ENCODE peak calls at places on chromosomes 2 and 18, in seven cellular contexts. M, S, C, Q, J, V and Z are unnamed samples. For H3K9me2, the result is how much of the 10 kb centered on the place peaks cover.

GRCh38 chr2:109513749-109514588 is 99.8 kb downstream of the SEPTIN10 start:
- DNase-seq in M (no peak), S (peak), C (no peak), Q (no peak), J (peak), V (peak), Z (no peak)

GRCh38 chr18:48408727-48409590 is at the start of gene ZBTB7C:
- DNase-seq in M (peak), S (peak), C (no peak), Q (no peak), J (peak), V (no peak), Z (peak)

GRCh38 chr2:216857131-216857550 is 2.7 kb downstream of the TNP1 start:
- DNase-seq in M (no peak), S (peak), C (no peak), Q (no peak), J (no peak), V (peak), Z (no peak)

GRCh38 chr2:86661333-86661732 is 37.7 kb upstream of the RNF103 start:
- DNase-seq in M (peak), S (no peak), C (peak), Q (peak), J (no peak), V (no peak), Z (no peak)

GRCh38 chr2:85678794-85679672 is 11.0 kb upstream of the SFTPB start:
- DNase-seq in M (peak), S (peak), C (peak), Q (peak), J (peak), V (peak), Z (peak)

GRCh38 chr2:167133614-167134013 is 245.3 kb downstream of the XIRP2 start:
- DNase-seq in M (no peak), S (no peak), C (no peak), Q (no peak), J (no peak), V (no peak), Z (no peak)

GRCh38 chr2:183505911-183506310 is 381.7 kb downstream of the NUP35 start:
- DNase-seq in M (no peak), S (no peak), C (no peak), Q (no peak), J (no peak), V (no peak), Z (no peak)

GRCh38 chr18:51135795-51136194 is 61.7 kb downstream of the MEX3C start:
- DNase-seq in M (peak), S (no peak), C (peak), Q (peak), J (no peak), V (peak), Z (no peak)

GRCh38 chr2:181457741-181458425 is 697 bp downstream of the ITGA4 start:
- DNase-seq in M (peak), S (peak), C (peak), Q (no peak), J (peak), V (no peak), Z (peak)

GRCh38 chr2:234142530-234142929 is 92.0 kb downstream of the SPP2 start:
- DNase-seq in M (no peak), S (peak), C (no peak), Q (no peak), J (no peak), V (peak), Z (no peak)

GRCh38 chr2:150916997-150917396 is 344.7 kb downstream of the RBM43 start:
- DNase-seq in M (no peak), S (peak), C (no peak), Q (no peak), J (no peak), V (peak), Z (no peak)

GRCh38 chr2:101185085-101185484 is 33.9 kb upstream of the TBC1D8 start:
- DNase-seq in M (no peak), S (no peak), C (no peak), Q (no peak), J (no peak), V (no peak), Z (no peak)

GRCh38 chr2:107645586-107645985 is 181.1 kb upstream of the RGPD4 start:
- DNase-seq in M (no peak), S (no peak), C (no peak), Q (no peak), J (no peak), V (no peak), Z (no peak)

GRCh38 chr2:101362316-101362715 is 25.0 kb downstream of the CREG2 start:
- DNase-seq in M (no peak), S (no peak), C (no peak), Q (no peak), J (no peak), V (no peak), Z (no peak)

GRCh38 chr2:152407204-152407721 is 72.3 kb downstream of the FMNL2 start:
- DNase-seq in M (peak), S (peak), C (no peak), Q (no peak), J (peak), V (no peak), Z (peak)

GRCh38 chr2:231900486-231900942 is 25.7 kb downstream of the NPPC start:
- DNase-seq in M (peak), S (peak), C (peak), Q (peak), J (peak), V (peak), Z (peak)

GRCh38 chr2:12433641-12433990 is 283.1 kb upstream of the TRIB2 start:
- DNase-seq in M (peak), S (no peak), C (no peak), Q (no peak), J (no peak), V (peak), Z (no peak)

GRCh38 chr2:236742936-236743622 is 173.5 kb downstream of the ACKR3 start:
- DNase-seq in M (no peak), S (no peak), C (no peak), Q (no peak), J (no peak), V (no peak), Z (no peak)

GRCh38 chr2:242075163-242075562 is 205.6 kb downstream of the RTP5 start:
- DNase-seq in M (no peak), S (peak), C (no peak), Q (peak), J (no peak), V (no peak), Z (no peak)

GRCh38 chr2:100198461-100199230 is 56.3 kb upstream of the AFF3 start:
- DNase-seq in M (no peak), S (no peak), C (no peak), Q (no peak), J (no peak), V (peak), Z (no peak)

GRCh38 chr2:241500431-241500975 is 7.9 kb downstream of the STK25 start:
- DNase-seq in M (no peak), S (no peak), C (no peak), Q (no peak), J (peak), V (no peak), Z (no peak)

GRCh38 chr2:102181919-102182635 is 4.7 kb upstream of the IL1RL2 start:
- DNase-seq in M (no peak), S (no peak), C (no peak), Q (no peak), J (no peak), V (no peak), Z (no peak)

GRCh38 chr2:101949304-101949703 is 42.5 kb upstream of the IL1R2 start:
- DNase-seq in M (no peak), S (peak), C (no peak), Q (no peak), J (no peak), V (peak), Z (no peak)

GRCh38 chr2:119758881-119759450 is 756 bp upstream of the PTPN4 start:
- DNase-seq in M (peak), S (no peak), C (no peak), Q (no peak), J (no peak), V (no peak), Z (no peak)

GRCh38 chr2:178064051-178064450 is 8.5 kb downstream of the PDE11A start:
- DNase-seq in M (no peak), S (no peak), C (no peak), Q (no peak), J (no peak), V (no peak), Z (no peak)

GRCh38 chr18:47968721-47969120 is 38.3 kb upstream of the SMAD2 start:
- DNase-seq in M (no peak), S (peak), C (no peak), Q (no peak), J (no peak), V (peak), Z (no peak)

GRCh38 chr2:18178736-18179349 is 300.4 kb downstream of the KCNS3 start:
- DNase-seq in M (peak), S (peak), C (peak), Q (peak), J (peak), V (peak), Z (peak)

GRCh38 chr2:25821225-25822056 is 56.8 kb downstream of the ASXL2 start:
- DNase-seq in M (no peak), S (no peak), C (no peak), Q (no peak), J (no peak), V (peak), Z (no peak)

GRCh38 chr2:42853571-42854206 is 61.3 kb upstream of the HAAO start:
- DNase-seq in M (no peak), S (no peak), C (no peak), Q (no peak), J (no peak), V (no peak), Z (no peak)

GRCh38 chr2:208156439-208156838 is 7.0 kb downstream of the CRYGA start:
- DNase-seq in M (no peak), S (no peak), C (no peak), Q (no peak), J (no peak), V (no peak), Z (no peak)

GRCh38 chr2:174771631-174772491 is 7.6 kb upstream of the CHRNA1 start:
- DNase-seq in M (peak), S (peak), C (peak), Q (peak), J (peak), V (peak), Z (peak)

GRCh38 chr18:78980777-78981651 is 1.4 kb downstream of the SALL3 start:
- DNase-seq in M (peak), S (no peak), C (no peak), Q (no peak), J (no peak), V (no peak), Z (no peak)

GRCh38 chr18:78981652-78981955 is 2.0 kb downstream of the SALL3 start:
- DNase-seq in M (peak), S (no peak), C (no peak), Q (no peak), J (no peak), V (no peak), Z (no peak)

GRCh38 chr18:78979682-78980278 is at the start of gene SALL3:
- DNase-seq in M (peak), S (no peak), C (no peak), Q (no peak), J (peak), V (no peak), Z (no peak)

GRCh38 chr18:78979058-78979680 is 449 bp upstream of the SALL3 start:
- DNase-seq in M (peak), S (peak), C (no peak), Q (no peak), J (peak), V (no peak), Z (no peak)

DNA sequence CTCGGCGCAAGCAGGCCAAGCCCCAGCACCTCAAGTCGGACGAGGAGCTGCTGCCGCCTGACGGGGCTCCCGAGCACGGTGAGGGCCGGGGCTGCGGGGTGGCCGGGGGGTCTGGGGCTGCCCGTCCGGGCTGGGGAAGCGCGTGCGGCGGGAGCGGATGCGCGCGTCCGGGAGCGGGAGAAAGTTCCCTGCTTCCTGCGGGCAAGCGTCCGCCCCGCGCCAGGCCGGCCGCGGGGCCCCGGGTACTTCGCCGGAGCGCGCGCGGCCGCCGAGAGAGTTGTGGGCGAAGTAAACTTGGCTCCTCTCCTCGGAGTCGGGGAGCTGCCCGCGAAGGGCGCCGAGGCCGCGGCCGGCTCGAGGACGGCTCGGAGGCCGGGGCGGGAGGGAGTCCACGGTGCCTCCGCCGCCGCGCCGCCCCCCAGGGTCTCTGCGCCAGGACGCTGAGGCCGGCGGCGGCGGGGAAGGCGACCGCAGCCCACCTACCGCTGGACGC is 707 bp downstream of the SALL3 start:
- DNase-seq in M (peak), S (no peak), C (no peak), Q (no peak), J (peak), V (no peak), Z (no peak)
- H2AFZ ChIP-seq in M (no peak), S (no peak), C (no peak), Q (no peak), J (no peak), V (no peak), Z (no peak)

GRCh38 chr18:40402052-40402451 is 1553.0 kb upstream of the PIK3C3 start:
- DNase-seq in M (no peak), S (no peak), C (no peak), Q (no peak), J (no peak), V (no peak), Z (no peak)

GRCh38 chr18:40407913-40408312 is 1547.1 kb upstream of the PIK3C3 start:
- DNase-seq in M (no peak), S (peak), C (no peak), Q (no peak), J (no peak), V (no peak), Z (no peak)

GRCh38 chr18:40404284-40404683 is 1550.8 kb upstream of the PIK3C3 start:
- DNase-seq in M (no peak), S (peak), C (no peak), Q (no peak), J (no peak), V (no peak), Z (no peak)
- TF ChIP-seq EZH2phosphoT487 in M (no peak), S (no peak), C (no peak), Q (no peak), J (no peak), V (no peak), Z (no peak)

GRCh38 chr18:38077219-38077618 is 511.6 kb upstream of the CELF4 start:
- DNase-seq in M (peak), S (no peak), C (no peak), Q (no peak), J (no peak), V (no peak), Z (peak)

GRCh38 chr18:38081516-38081915 is 515.9 kb upstream of the CELF4 start:
- DNase-seq in M (no peak), S (no peak), C (no peak), Q (no peak), J (no peak), V (no peak), Z (no peak)

DNA sequence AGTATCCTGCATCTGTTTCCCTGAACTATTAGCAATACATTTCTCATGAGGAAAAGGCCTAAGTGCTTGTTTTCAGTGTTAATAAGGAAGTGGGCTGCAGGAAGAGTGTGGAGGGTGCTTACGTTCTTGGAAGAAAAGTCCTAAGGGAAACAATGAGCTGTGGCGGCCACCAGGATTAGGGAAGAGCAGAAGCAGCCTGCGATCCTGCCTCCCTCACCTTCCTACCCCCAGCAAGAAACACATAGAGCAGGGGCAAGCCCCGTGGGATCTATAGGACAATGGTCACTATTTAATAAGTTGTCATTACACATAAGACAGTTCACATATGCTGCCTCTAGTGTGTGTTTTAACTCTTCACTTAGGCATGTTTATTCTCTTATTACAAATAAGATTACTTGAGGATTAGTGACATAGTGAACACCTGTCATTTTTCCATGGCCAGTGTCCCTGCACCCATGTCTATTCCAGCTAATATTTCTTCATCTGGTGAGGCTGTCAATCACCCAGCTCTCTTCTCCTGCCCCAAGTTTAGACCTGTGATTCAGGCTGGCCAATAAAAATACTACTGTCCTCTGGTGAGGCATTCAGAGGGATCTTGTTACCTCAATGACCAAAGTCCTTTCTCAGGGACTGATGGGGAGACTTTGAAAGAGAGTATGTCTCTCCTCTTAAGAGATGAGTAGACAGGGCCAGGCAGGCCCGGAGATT is 510.9 kb upstream of the CELF4 start:
- DNase-seq in M (no peak), S (no peak), C (no peak), Q (no peak), J (no peak), V (no peak), Z (no peak)
- H3K9me2 ChIP-seq in M (under half), S (under half), C (under half), Q (under half), J (under half), V (under half), Z (under half)

GRCh38 chr2:30266051-30266621 is 34.8 kb downstream of the LBH start:
- DNase-seq in M (no peak), S (peak), C (peak), Q (no peak), J (no peak), V (no peak), Z (no peak)

GRCh38 chr2:30267161-30267568 is 35.8 kb downstream of the LBH start:
- DNase-seq in M (peak), S (no peak), C (no peak), Q (no peak), J (no peak), V (no peak), Z (peak)

GRCh38 chr2:30264236-30264635 is 32.9 kb downstream of the LBH start:
- DNase-seq in M (no peak), S (no peak), C (no peak), Q (no peak), J (no peak), V (no peak), Z (no peak)

GRCh38 chr2:30266705-30267104 is 35.4 kb downstream of the LBH start:
- DNase-seq in M (no peak), S (no peak), C (no peak), Q (no peak), J (no peak), V (no peak), Z (no peak)

DNA sequence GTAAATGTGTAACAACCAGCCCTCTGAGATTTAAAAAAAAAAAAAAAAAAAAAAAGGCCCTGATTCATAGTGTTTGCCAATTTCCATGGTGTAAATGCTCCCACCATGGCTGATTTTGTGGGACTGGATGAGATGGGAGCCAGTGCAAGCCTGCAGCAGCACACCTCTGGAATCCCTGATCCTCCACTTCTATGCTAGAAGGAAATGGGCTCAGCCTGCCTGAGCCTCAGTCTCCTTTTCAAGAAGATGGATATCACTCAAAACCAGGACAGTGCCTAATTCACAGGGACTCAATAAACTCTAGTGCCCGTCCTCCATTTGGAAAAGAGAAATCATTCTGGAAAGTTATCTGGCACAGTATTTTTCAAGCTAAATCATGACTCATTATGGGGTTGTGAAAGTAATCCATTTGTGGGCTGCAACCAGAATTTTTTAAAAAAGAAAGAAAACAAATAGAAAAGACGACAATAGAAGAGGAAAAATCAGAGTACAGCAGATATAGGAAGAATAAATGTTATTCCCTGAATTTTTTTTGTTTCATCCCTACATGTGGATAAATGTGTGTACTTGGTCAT is 34.2 kb downstream of the LBH start:
- DNase-seq in M (no peak), S (peak), C (no peak), Q (no peak), J (no peak), V (no peak), Z (no peak)
- H2AFZ ChIP-seq in M (no peak), S (peak), C (peak), Q (no peak), J (no peak), V (no peak), Z (no peak)

GRCh38 chr18:6601241-6601640 is 128.3 kb upstream of the ARHGAP28 start:
- DNase-seq in M (no peak), S (no peak), C (no peak), Q (no peak), J (no peak), V (peak), Z (no peak)

GRCh38 chr18:6595666-6596065 is 133.8 kb upstream of the ARHGAP28 start:
- DNase-seq in M (no peak), S (no peak), C (no peak), Q (no peak), J (peak), V (no peak), Z (no peak)

GRCh38 chr18:6598657-6599056 is 130.9 kb upstream of the ARHGAP28 start:
- DNase-seq in M (peak), S (no peak), C (no peak), Q (no peak), J (no peak), V (no peak), Z (no peak)

GRCh38 chr18:6605115-6605869 is 124.2 kb upstream of the ARHGAP28 start:
- DNase-seq in M (no peak), S (peak), C (no peak), Q (no peak), J (no peak), V (peak), Z (no peak)

DNA sequence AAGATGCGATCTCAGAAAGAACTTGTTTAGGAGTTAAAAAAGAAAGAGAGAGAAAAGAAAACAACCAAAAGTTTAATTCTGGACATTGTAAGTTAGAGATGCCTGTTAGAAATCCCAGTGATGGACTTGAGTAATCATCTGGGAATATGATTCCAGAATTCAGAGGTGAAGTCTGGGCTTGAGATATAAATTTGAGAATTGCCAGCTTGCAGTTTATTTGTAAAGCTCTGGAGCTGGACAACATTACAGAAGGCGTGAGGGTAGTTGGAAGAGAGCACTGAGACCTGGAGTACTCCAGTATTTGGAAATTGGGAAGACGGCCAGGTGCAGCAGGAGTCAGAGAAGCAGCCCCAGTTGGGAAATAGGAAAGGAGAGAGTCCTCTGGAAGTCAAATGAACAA is 128.8 kb upstream of the ARHGAP28 start:
- DNase-seq in M (no peak), S (no peak), C (no peak), Q (no peak), J (no peak), V (no peak), Z (no peak)
- TF ChIP-seq EZH2phosphoT487 in M (no peak), S (no peak), C (no peak), Q (no peak), J (no peak), V (no peak), Z (no peak)

GRCh38 chr2:191213333-191213732 is 31.9 kb upstream of the MYO1B start:
- DNase-seq in M (no peak), S (peak), C (no peak), Q (no peak), J (no peak), V (no peak), Z (no peak)
- H3K9me2 ChIP-seq in M (under half), S (under half), C (under half), Q (under half), J (under half), V (under half), Z (under half)